ENCODE peak calls at places on chromosomes 6 and 20, in six cellular contexts. W is mucosa of gallbladder, C is HCT116, M is NB4, A is heart right ventricle, J is foreskin fibroblast. L is an unnamed sample.

GRCh38 chr6:26056583-26057350 is 30.5 kb upstream of the HFE start:
- DNase-seq in M (peak), W (no peak), A (no peak), J (peak), C (no peak), L (no peak)

GRCh38 chr6:106666290-106667021 is 37.1 kb downstream of the QRSL1 start:
- DNase-seq in C (no peak), J (no peak), M (peak), W (no peak), A (no peak), L (no peak)

GRCh38 chr6:79789843-79790242 is 157.5 kb downstream of the ELOVL4 start:
- DNase-seq in M (no peak), J (no peak), A (no peak), C (no peak), W (no peak), L (no peak)

GRCh38 chr6:53892707-53893106 is 97.9 kb downstream of the LRRC1 start:
- DNase-seq in A (no peak), J (no peak), M (no peak), C (no peak), W (no peak), L (no peak)

GRCh38 chr6:148868901-148869300 is 122.1 kb downstream of the UST start:
- DNase-seq in M (no peak), A (no peak), J (no peak), W (no peak), C (no peak), L (no peak)

GRCh38 chr6:81772741-81773140 is 20.3 kb upstream of the TENT5A start:
- DNase-seq in A (no peak), C (no peak), J (peak), W (no peak), M (peak), L (no peak)

GRCh38 chr20:8007490-8007889 is 12.1 kb downstream of the TMX4 start:
- DNase-seq in A (no peak), C (no peak), J (no peak), W (no peak), M (peak), L (no peak)

GRCh38 chr6:74671558-74672025 is 534.3 kb downstream of the COL12A1 start:
- DNase-seq in J (peak), M (no peak), A (no peak), W (no peak), C (no peak), L (no peak)

GRCh38 chr6:121247386-121247785 is 86.9 kb downstream of the TBC1D32 start:
- DNase-seq in J (peak), W (no peak), M (no peak), A (no peak), C (no peak), L (no peak)

GRCh38 chr6:112683926-112684325 is 336.8 kb downstream of the RFPL4B start:
- DNase-seq in W (no peak), C (no peak), M (no peak), A (no peak), J (peak), L (peak)